ENCODE peak calls at places on chromosomes 11 and 22, in eight cellular contexts. E is K562, U is left lung, Y is IMR-90, N is esophagus squamous epithelium, Q is DND-41, M is gastrocnemius medialis, G is mesendoderm. X is an unnamed sample.

GRCh38 chr11:117538731-117539130 is 211.1 kb downstream of the CEP164 start:
- DNase-seq in M (peak; percentile 27), U (peak; percentile 12), Y (no peak), E (no peak), G (no peak), N (no peak), Q (no peak), X (no peak)

GRCh38 chr11:16098827-16099226 is 257.5 kb downstream of the SOX6 start:
- DNase-seq in E (no peak), N (no peak), U (no peak), M (no peak), G (no peak), Y (peak; percentile 31), Q (no peak), X (no peak)

GRCh38 chr11:102485095-102485722 is 32.6 kb upstream of the TMEM123 start:
- DNase-seq in Y (peak; percentile 41), U (no peak), Q (no peak), N (no peak), G (no peak), E (no peak), M (no peak), X (no peak)

GRCh38 chr11:12361650-12362049 is 15.7 kb upstream of the PARVA start:
- DNase-seq in Y (peak; percentile 22), N (no peak), U (no peak), M (no peak), Q (no peak), G (no peak), E (no peak), X (no peak)

GRCh38 chr11:120182790-120183491 is 27.9 kb upstream of the OAF start:
- DNase-seq in E (peak; percentile 42), Y (no peak), Q (no peak), G (peak; percentile 80), M (no peak), N (no peak), U (no peak), X (peak; percentile 74)

GRCh38 chr11:34185926-34186841 is 80.8 kb downstream of the NAT10 start:
- DNase-seq in U (no peak), M (no peak), G (peak; percentile 54), Q (no peak), N (no peak), Y (no peak), E (no peak), X (no peak)

GRCh38 chr11:95363710-95364109 is 132.7 kb upstream of the SESN3 start:
- DNase-seq in G (peak; percentile 51), U (no peak), N (no peak), Y (no peak), M (no peak), E (no peak), Q (no peak), X (no peak)

GRCh38 chr11:2434008-2434407 is 10.3 kb downstream of the TRPM5 start:
- DNase-seq in G (no peak), N (no peak), M (no peak), U (peak; percentile 40), E (no peak), Y (no peak), Q (no peak), X (peak; percentile 25)

GRCh38 chr11:44120169-44120568 is 24.7 kb downstream of the EXT2 start:
- DNase-seq in G (peak; percentile 21), Q (no peak), M (peak; percentile 61), Y (no peak), N (no peak), U (no peak), E (peak; percentile 39), X (no peak)

GRCh38 chr11:121930004-121930965 is 185.7 kb downstream of the BLID start:
- DNase-seq in N (no peak), Q (no peak), M (no peak), Y (peak; percentile 13), G (peak; percentile 10), U (no peak), E (no peak), X (no peak)

GRCh38 chr11:72754544-72755155 is 2.4 kb upstream of the ARAP1 start:
- DNase-seq in Q (no peak), G (no peak), U (peak; percentile 76), E (no peak), N (no peak), Y (no peak), M (no peak), X (no peak)

GRCh38 chr11:79672786-79673185 is 232.0 kb upstream of the TENM4 start:
- DNase-seq in U (no peak), Q (no peak), M (no peak), N (no peak), G (no peak), E (no peak), Y (no peak), X (no peak)

GRCh38 chr11:100619484-100619883 is 67.6 kb upstream of the ARHGAP42 start:
- DNase-seq in G (peak; percentile 61), U (no peak), M (no peak), N (no peak), E (no peak), Y (peak; percentile 58), Q (no peak), X (no peak)

GRCh38 chr22:35868938-35869337 is 151.3 kb downstream of the APOL5 start:
- DNase-seq in G (peak; percentile 74), E (no peak), Y (peak; percentile 8), U (no peak), Q (no peak), M (no peak), N (no peak), X (no peak)

GRCh38 chr11:43989162-43989961 is 46.9 kb downstream of the C11orf96 start:
- DNase-seq in Q (no peak), N (no peak), U (peak; percentile 62), E (no peak), M (no peak), Y (no peak), G (peak; percentile 80), X (peak; percentile 69)

GRCh38 chr11:22657101-22657694 is 9.2 kb upstream of the GAS2 start:
- DNase-seq in Q (no peak), U (no peak), N (no peak), G (peak; percentile 26), Y (no peak), E (no peak), M (no peak), X (no peak)

DNA sequence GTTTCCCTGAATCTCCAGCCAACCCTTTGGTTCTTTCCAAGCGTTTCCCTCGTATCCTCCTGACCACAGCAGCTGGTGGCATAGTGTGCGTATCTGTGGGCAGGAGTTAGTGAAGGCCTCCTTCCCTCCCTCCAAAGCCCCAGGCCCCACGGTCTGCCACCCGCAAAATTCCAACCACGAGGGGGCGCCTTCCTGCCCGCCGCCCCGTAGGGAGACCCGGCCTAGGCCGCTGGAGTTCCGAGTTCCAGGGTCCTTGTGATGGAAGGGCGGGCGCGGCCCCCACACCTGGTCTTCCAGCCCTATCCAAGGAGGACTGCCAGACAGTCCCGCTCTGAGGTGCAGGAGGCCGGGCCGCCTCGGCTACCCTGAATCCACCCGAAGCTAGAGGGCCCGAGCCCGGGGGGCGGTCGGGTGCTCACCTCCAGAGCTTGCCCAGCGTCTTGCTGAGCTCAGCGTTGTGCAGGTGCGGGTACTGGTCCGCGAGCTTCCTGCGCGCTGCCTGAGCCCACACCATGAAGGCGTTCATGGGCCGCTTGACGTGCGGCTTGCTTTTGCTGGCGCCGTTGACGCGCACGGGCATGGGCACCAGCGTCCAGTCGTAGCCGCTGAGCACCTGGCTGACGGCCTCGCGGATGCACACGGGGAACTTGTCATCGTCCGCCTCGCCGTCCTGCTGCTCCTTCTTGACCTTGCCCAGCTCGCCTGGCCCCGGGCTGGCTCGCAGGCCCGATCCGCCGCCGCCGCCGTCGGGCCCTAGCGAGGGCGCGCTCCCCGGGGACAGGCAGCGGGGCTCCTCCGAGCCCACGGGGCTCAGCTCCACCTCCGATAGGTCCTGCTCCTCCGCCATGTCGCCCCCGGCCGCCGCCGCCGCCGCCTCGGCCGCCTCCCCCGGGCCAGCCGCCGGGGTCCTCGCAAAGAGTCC is 1.2 kb downstream of the SOX10 start:
- DNase-seq in M (no peak), N (no peak), U (no peak), Q (no peak), E (peak; percentile 63), G (peak; percentile 77), Y (no peak), X (no peak)
- H3K4me3 ChIP-seq in M (no peak overlapping the region), N (peak overlapping the region; percentile 23), U (no peak overlapping the region), Q (no peak overlapping the region), E (no peak overlapping the region), G (no peak overlapping the region), Y (no peak overlapping the region), X (no peak overlapping the region)

DNA sequence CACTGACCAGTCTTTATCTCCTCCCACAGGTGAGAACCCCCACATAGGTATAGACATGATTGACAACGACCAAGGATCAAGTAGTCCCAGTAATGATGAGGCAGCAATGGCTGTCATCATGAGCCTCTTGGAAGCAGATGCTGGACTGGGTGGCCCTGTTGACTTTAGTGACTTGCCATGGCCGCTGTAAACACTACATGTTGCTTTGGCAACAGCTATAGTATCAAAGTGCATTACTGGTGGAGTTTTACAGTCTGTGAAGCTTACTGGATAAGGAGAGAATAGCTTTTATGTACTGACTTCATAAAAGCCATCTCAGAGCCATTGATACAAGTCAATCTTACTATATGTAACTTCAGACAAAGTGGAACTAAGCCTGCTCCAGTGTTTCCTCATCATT is 76.5 kb downstream of the BTBD10 start:
- DNase-seq in N (no peak), U (no peak), E (no peak), G (peak; percentile 48), Q (no peak), M (no peak), Y (no peak), X (no peak)
- H3K36me3 ChIP-seq in N (peaks cover 30% of the 10 kb centered on the region), U (no peaks in the 10 kb centered on the region), E (peaks cover 12% of the 10 kb centered on the region), G (no peaks in the 10 kb centered on the region), Q (peaks cover 76% of the 10 kb centered on the region), M (peaks cover 53% of the 10 kb centered on the region), Y (peaks cover 8% of the 10 kb centered on the region), X (peaks cover 7% of the 10 kb centered on the region)

DNA sequence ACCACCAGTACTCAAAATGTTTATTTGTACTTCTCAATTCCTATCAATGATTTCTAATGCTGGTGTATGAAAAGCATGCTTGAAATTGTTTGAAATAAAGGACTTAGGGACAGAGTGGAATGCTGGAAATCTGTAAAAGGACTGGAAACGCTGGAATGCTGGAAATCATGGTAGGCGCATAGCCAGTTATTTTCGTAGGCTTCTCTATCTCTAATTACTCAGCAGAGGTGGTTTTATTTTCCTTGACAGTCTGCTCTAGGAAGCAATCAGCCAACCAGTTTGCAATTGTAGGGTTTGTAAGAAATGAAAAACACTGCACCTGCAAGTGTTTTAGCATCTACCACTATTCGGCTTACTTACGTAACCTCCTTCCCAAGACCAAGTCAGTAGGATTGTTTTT is 788 bp downstream of the LIN7C start:
- DNase-seq in Y (peak; percentile 13), E (no peak), G (no peak), U (no peak), Q (no peak), M (no peak), N (no peak), X (no peak)
- H3K27ac ChIP-seq in Y (peak overlapping the region; percentile 87), E (peak overlapping the region; percentile 98), G (no peak overlapping the region), U (peak overlapping the region; percentile 89), Q (peak overlapping the region; percentile 97), M (peak overlapping the region; percentile 94), N (peak overlapping the region; percentile 95), X (no peak overlapping the region)

DNA sequence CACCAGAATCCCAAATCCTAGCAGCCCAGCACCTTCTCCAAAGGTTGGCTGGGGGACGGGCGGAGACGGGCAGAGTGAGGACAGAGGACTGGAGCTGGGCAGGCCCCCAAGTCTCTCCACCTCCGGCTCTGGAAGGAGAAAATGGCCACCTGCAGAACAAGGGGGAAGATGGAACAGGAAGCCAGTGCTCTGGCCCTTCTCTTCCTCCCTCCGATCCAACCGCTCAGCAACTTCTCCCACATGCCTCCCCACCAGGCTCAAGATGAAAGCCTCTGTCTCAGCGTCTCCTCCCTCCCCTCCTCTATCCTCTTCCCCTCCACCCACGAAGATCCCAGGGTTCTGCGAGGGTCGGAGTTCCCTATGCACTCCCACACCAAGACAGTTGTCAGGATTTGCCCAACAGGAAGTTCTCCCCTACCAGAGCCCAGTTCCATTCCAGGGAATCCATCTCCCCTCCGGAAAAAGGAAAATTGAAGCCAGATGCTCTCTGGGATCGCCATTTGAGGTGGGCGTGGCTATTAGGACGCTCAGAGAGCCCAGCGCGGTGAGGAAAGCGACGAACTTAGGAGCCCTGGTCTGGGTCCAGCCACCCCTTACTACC is 20.0 kb downstream of the ADA2 start:
- DNase-seq in N (no peak), U (no peak), Q (no peak), M (peak; percentile 22), G (peak; percentile 96), E (peak; percentile 11), Y (peak; percentile 16), X (no peak)
- H3K4me3 ChIP-seq in N (peak overlapping the region; percentile 42), U (peak overlapping the region; percentile 19), Q (no peak overlapping the region), M (peak overlapping the region; percentile 53), G (peak overlapping the region; percentile 26), E (no peak overlapping the region), Y (no peak overlapping the region), X (peak overlapping the region; percentile 38)

X was measured in aorta.